ENCODE peak calls at places on chromosomes 13 and 19, in six cellular contexts. X, S, I, W, M and N are unnamed samples.

GRCh38 chr13:54945978-54946377 is 1917.4 kb downstream of the OLFM4 start:
- DNase-seq in X (no peak), S (no peak), I (no peak), W (no peak), M (no peak), N (no peak)

GRCh38 chr13:49042476-49042875 is 66.8 kb downstream of the FNDC3A start:
- DNase-seq in X (no peak), S (no peak), I (no peak), W (no peak), M (no peak), N (no peak)

GRCh38 chr13:23289917-23290357 is 109.2 kb downstream of the SGCG start:
- DNase-seq in X (peak; percentile 91), S (peak; percentile 70), I (no peak), W (no peak), M (peak; percentile 3), N (no peak)

GRCh38 chr13:33003458-33004019 is 12.7 kb upstream of the KL start:
- DNase-seq in X (no peak), S (no peak), I (no peak), W (no peak), M (no peak), N (no peak)

GRCh38 chr19:16429066-16429758 is 42.6 kb downstream of the EPS15L1 start:
- DNase-seq in X (peak; percentile 69), S (no peak), I (peak; percentile 81), W (no peak), M (no peak), N (no peak)

GRCh38 chr19:48836089-48837017 is at the start of gene HSD17B14:
- DNase-seq in X (no peak), S (peak; percentile 65), I (no peak), W (no peak), M (no peak), N (no peak)

GRCh38 chr19:5394907-5395505 is 54.4 kb upstream of the PTPRS start:
- DNase-seq in X (no peak), S (no peak), I (no peak), W (no peak), M (no peak), N (no peak)

GRCh38 chr19:708154-709141 is at the start of gene PALM:
- DNase-seq in X (no peak), S (peak; percentile 37), I (no peak), W (no peak), M (no peak), N (no peak)

GRCh38 chr19:41849067-41849466 is 4.2 kb downstream of the DMRTC2 start:
- DNase-seq in X (no peak), S (no peak), I (no peak), W (no peak), M (no peak), N (no peak)

GRCh38 chr19:13621413-13621812 is 115.1 kb upstream of the CACNA1A start:
- DNase-seq in X (peak; percentile 96), S (peak; percentile 71), I (no peak), W (no peak), M (peak; percentile 77), N (peak; percentile 85)

GRCh38 chr13:41985788-41986508 is 25.0 kb upstream of the VWA8 start:
- DNase-seq in X (no peak), S (peak; percentile 39), I (no peak), W (no peak), M (peak; percentile 7), N (no peak)

GRCh38 chr13:40024578-40024952 is 369.1 kb downstream of the COG6 start:
- DNase-seq in X (no peak), S (peak; percentile 14), I (no peak), W (no peak), M (no peak), N (no peak)

GRCh38 chr13:76406243-76406642 is 480.0 kb downstream of the KCTD12 start:
- DNase-seq in X (no peak), S (no peak), I (no peak), W (no peak), M (no peak), N (no peak)

GRCh38 chr13:80877944-80878241 is 537.0 kb upstream of the SPRY2 start:
- DNase-seq in X (no peak), S (no peak), I (no peak), W (no peak), M (no peak), N (no peak)

GRCh38 chr13:77333521-77334083 is 6.7 kb upstream of the MYCBP2 start:
- DNase-seq in X (no peak), S (no peak), I (no peak), W (no peak), M (no peak), N (no peak)

GRCh38 chr13:111397202-111397880 is 76.9 kb downstream of the TEX29 start:
- DNase-seq in X (no peak), S (no peak), I (no peak), W (no peak), M (no peak), N (no peak)

GRCh38 chr13:97191143-97191542 is 31.0 kb upstream of the MBNL2 start:
- DNase-seq in X (no peak), S (no peak), I (no peak), W (no peak), M (no peak), N (no peak)

GRCh38 chr19:57103573-57104277 is 16.1 kb upstream of the USP29 start:
- DNase-seq in X (peak; percentile 23), S (peak; percentile 80), I (peak; percentile 75), W (peak; percentile 28), M (peak; percentile 21), N (no peak)

GRCh38 chr19:7631577-7631976 is 1.9 kb downstream of the PCP2 start:
- DNase-seq in X (no peak), S (no peak), I (no peak), W (no peak), M (no peak), N (no peak)

GRCh38 chr13:60095300-60095699 is 68.4 kb downstream of the DIAPH3 start:
- DNase-seq in X (no peak), S (no peak), I (no peak), W (no peak), M (no peak), N (no peak)

GRCh38 chr19:29084266-29084665 is 128.7 kb downstream of the UQCRFS1 start:
- DNase-seq in X (no peak), S (peak; percentile 5), I (no peak), W (peak; percentile 55), M (no peak), N (no peak)

GRCh38 chr13:79295906-79296564 is 110.0 kb downstream of the RBM26 start:
- DNase-seq in X (peak; percentile 83), S (no peak), I (peak; percentile 74), W (no peak), M (no peak), N (no peak)

GRCh38 chr19:37220383-37220782 is 2.4 kb downstream of the ZNF383 start:
- DNase-seq in X (no peak), S (no peak), I (no peak), W (no peak), M (no peak), N (no peak)

GRCh38 chr19:45781282-45782161 is 768 bp downstream of the DMPK start:
- DNase-seq in X (peak; percentile 41), S (no peak), I (no peak), W (peak; percentile 92), M (no peak), N (no peak)

GRCh38 chr13:106155411-106155810 is 380.1 kb downstream of the EFNB2 start:
- DNase-seq in X (peak; percentile 94), S (no peak), I (no peak), W (no peak), M (no peak), N (no peak)

GRCh38 chr13:113749956-113750355 is 9.1 kb upstream of the TMEM255B start:
- DNase-seq in X (no peak), S (no peak), I (peak; percentile 73), W (no peak), M (no peak), N (no peak)

GRCh38 chr13:84096221-84096620 is 213.9 kb upstream of the SLITRK1 start:
- DNase-seq in X (peak; percentile 5), S (peak; percentile 6), I (no peak), W (no peak), M (no peak), N (no peak)

GRCh38 chr13:83452292-83452950 is 429.9 kb downstream of the SLITRK1 start:
- DNase-seq in X (no peak), S (no peak), I (no peak), W (no peak), M (no peak), N (no peak)

GRCh38 chr19:43380771-43381386 is 27.4 kb downstream of the CD177 start:
- DNase-seq in X (peak; percentile 26), S (no peak), I (no peak), W (no peak), M (no peak), N (no peak)

DNA sequence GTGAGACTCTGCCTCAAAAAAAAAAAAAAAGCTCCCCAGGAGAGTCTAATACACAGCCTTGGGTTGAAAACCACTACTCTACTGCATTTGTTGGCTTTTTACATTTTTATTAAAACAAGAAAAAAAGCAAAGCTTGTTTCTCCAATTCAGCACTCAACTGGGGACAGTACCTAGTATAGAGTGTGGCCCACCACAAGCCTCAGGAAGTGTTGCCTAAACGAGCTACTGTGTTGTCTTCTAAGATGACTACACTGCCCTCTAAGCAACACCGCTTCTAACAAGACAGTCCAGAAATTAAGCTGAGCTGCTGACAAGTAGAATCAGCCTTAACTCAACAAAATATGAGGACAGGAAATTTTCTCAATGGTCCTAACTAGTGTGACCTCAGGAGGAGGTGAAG is 522.2 kb downstream of the FGF9 start:
- DNase-seq in X (no peak), S (no peak), I (no peak), W (no peak), M (no peak), N (no peak)
- TF ChIP-seq CTCF in X (no peak), S (no peak), I (no peak), W (no peak), M (no peak), N (no peak)

GRCh38 chr19:35248310-35249145 is at the start of gene LSR:
- DNase-seq in X (peak; percentile 77), S (no peak), I (no peak), W (peak; percentile 69), M (no peak), N (peak; percentile 55)
- H3K4me3 ChIP-seq in X (peak within 1 kb of the TSS; percentile 98), S (peak within 1 kb of the TSS; percentile 13), I (peak within 1 kb of the TSS; percentile 41), W (peak within 1 kb of the TSS; percentile 48), M (peak within 1 kb of the TSS; percentile 7), N (peak within 1 kb of the TSS; percentile 89)

GRCh38 chr13:87669379-87669978 is 1.7 kb upstream of the SLITRK5 start:
- DNase-seq in X (peak; percentile 52), S (peak; percentile 20), I (no peak), W (no peak), M (no peak), N (no peak)
- TF ChIP-seq CTCF in X (peak; percentile 40), S (peak; percentile 53), I (peak; percentile 61), W (peak; percentile 68), M (peak; percentile 44), N (peak; percentile 73)

DNA sequence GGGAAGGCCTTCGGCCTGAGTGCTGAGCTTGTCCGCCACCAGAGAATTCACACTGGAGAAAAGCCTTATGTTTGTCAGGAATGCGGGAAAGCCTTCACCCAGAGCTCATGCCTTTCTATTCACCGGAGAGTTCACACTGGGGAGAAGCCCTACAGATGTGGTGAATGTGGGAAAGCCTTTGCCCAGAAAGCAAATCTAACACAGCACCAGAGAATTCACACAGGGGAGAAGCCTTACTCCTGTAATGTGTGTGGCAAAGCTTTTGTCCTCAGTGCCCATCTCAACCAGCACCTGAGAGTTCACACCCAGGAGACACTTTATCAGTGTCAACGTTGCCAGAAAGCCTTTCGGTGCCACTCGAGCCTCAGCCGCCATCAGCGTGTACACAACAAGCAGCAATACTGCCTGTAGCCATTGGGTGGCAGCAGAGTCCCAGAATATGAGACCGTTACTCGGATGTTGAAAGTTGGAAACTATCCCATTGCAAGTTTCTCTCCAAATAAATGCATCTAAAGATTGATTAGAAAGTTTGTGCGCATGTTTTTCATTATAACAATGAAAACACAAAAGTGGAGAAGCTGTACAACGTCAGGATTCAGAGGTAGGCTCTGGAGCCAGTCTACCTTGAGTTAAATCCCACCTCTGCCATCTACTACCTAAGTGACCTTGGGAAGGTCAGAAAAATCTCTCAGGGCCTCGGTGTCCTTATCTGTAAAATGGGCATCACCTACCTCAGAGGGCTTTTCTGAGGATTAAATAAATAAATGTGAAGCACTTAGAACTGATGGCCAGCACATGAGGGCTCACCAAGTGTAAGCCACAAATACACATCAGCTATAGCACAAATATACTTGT is 21.1 kb downstream of the ZNF473 start:
- DNase-seq in X (no peak), S (peak; percentile 13), I (peak; percentile 74), W (no peak), M (no peak), N (no peak)
- H3K4me3 ChIP-seq in X (no peak overlapping the region), S (no peak overlapping the region), I (no peak overlapping the region), W (no peak overlapping the region), M (no peak overlapping the region), N (no peak overlapping the region)